ENCODE peak calls at places on chromosome X, in four cellular contexts. C is A172, D is lower leg skin, L is NAMALWA. U is an unnamed sample.
A peak's percentile ranks its signal among the peaks of the same experiment; 100 is the strongest.

GRCh38 chrX:34874763-34875162 is 67.8 kb upstream of the FAM47B start:
- DNase-seq in C (no peak), D (no peak), L (no peak), U (no peak)

GRCh38 chrX:153438522-153438921 is 7.3 kb downstream of the TREX2 start:
- DNase-seq in C (no peak), D (no peak), L (peak; percentile 13), U (peak; percentile 11)

GRCh38 chrX:78118628-78119027 is 14.6 kb downstream of the PGK1 start:
- DNase-seq in C (no peak), D (no peak), L (no peak), U (no peak)

GRCh38 chrX:3175659-3176438 is 134.6 kb downstream of the ARSF start:
- DNase-seq in C (peak; percentile 63), D (no peak), L (no peak), U (peak; percentile 20)

GRCh38 chrX:31423575-31424284 is 351.9 kb upstream of the FTHL17 start:
- DNase-seq in C (peak; percentile 69), D (no peak), L (peak; percentile 56), U (peak; percentile 38)

GRCh38 chrX:41559662-41560061 is 112.5 kb downstream of the NYX start:
- DNase-seq in C (peak; percentile 27), D (no peak), L (no peak), U (no peak)

GRCh38 chrX:108123591-108124366 is 32.2 kb downstream of the ATG4A start:
- DNase-seq in C (no peak), D (no peak), L (no peak), U (no peak)

GRCh38 chrX:1307626-1308340 is 28.8 kb upstream of the IL3RA start:
- DNase-seq in C (no peak), D (no peak), L (no peak), U (no peak)

GRCh38 chrX:12956704-12957541 is 18.0 kb upstream of the TMSB4X start:
- DNase-seq in C (peak; percentile 79), D (peak; percentile 68), L (peak; percentile 91), U (peak; percentile 80)

GRCh38 chrX:102067966-102068723 is 57.3 kb upstream of the TCEAL2 start:
- DNase-seq in C (peak; percentile 0), D (no peak), L (peak; percentile 27), U (no peak)

GRCh38 chrX:151870603-151871002 is 42.1 kb upstream of the MAGEA4 start:
- DNase-seq in C (peak; percentile 78), D (no peak), L (no peak), U (peak; percentile 78)

GRCh38 chrX:150980711-150981110 is 2.4 kb upstream of the HMGB3 start:
- DNase-seq in C (no peak), D (no peak), L (no peak), U (no peak)

GRCh38 chrX:121733514-121733913 is 686.1 kb downstream of the GLUD2 start:
- DNase-seq in C (peak; percentile 0), D (no peak), L (no peak), U (no peak)

GRCh38 chrX:39302838-39303237 is 501.6 kb downstream of the MID1IP1 start:
- DNase-seq in C (no peak), D (no peak), L (no peak), U (no peak)

GRCh38 chrX:65961714-65962113 is 78.2 kb downstream of the VSIG4 start:
- DNase-seq in C (no peak), D (no peak), L (no peak), U (no peak)

GRCh38 chrX:49761481-49761880 is 65.7 kb upstream of the PAGE1 start:
- DNase-seq in C (no peak), D (no peak), L (peak; percentile 37), U (no peak)

GRCh38 chrX:42803320-42803719 is 25.4 kb upstream of the PPP1R2C start:
- DNase-seq in C (no peak), D (no peak), L (no peak), U (peak; percentile 2)

GRCh38 chrX:153649178-153649914 is 2.3 kb downstream of the DUSP9 start:
- DNase-seq in C (peak; percentile 39), D (no peak), L (peak; percentile 51), U (no peak)

GRCh38 chrX:44203791-44204190 is 139.7 kb downstream of the EFHC2 start:
- DNase-seq in C (no peak), D (no peak), L (peak; percentile 7), U (no peak)

GRCh38 chrX:129549124-129549523 is 9.1 kb downstream of the OCRL start:
- DNase-seq in C (no peak), D (no peak), L (no peak), U (no peak)

GRCh38 chrX:145609951-145610511 is 207.6 kb upstream of the SLITRK2 start:
- DNase-seq in C (peak; percentile 93), D (no peak), L (no peak), U (peak; percentile 89)

GRCh38 chrX:78104447-78105176 is 564 bp downstream of the PGK1 start:
- DNase-seq in C (peak; percentile 42), D (peak; percentile 90), L (peak; percentile 71), U (peak; percentile 32)

GRCh38 chrX:10545882-10546281 is 74.5 kb downstream of the MID1 start:
- DNase-seq in C (no peak), D (no peak), L (no peak), U (no peak)

GRCh38 chrX:134542485-134542884 is 82.5 kb downstream of the HPRT1 start:
- DNase-seq in C (no peak), D (no peak), L (no peak), U (peak; percentile 45)

GRCh38 chrX:7068939-7069367 is 78.6 kb upstream of the STS start:
- DNase-seq in C (no peak), D (no peak), L (peak; percentile 31), U (no peak)

GRCh38 chrX:79107891-79108718 is 36.4 kb upstream of the GPR174 start:
- DNase-seq in C (no peak), D (no peak), L (peak; percentile 26), U (no peak)

GRCh38 chrX:21369613-21370012 is 4.6 kb upstream of the CNKSR2 start:
- DNase-seq in C (no peak), D (no peak), L (no peak), U (no peak)

GRCh38 chrX:101744085-101744484 is 84.4 kb upstream of the ARMCX2 start:
- DNase-seq in C (no peak), D (no peak), L (no peak), U (no peak)

GRCh38 chrX:45765281-45765680 is 564.6 kb upstream of the DIPK2B start:
- DNase-seq in C (no peak), D (no peak), L (no peak), U (peak; percentile 54)

GRCh38 chrX:2705461-2705860 is 14.4 kb downstream of the CD99 start:
- DNase-seq in C (no peak), D (no peak), L (no peak), U (no peak)

GRCh38 chrX:125894947-125895346 is 271.1 kb downstream of the DCAF12L2 start:
- DNase-seq in C (no peak), D (no peak), L (no peak), U (peak; percentile 1)

GRCh38 chrX:2540426-2540942 is 39.7 kb upstream of the DHRSX start:
- DNase-seq in C (peak; percentile 65), D (no peak), L (no peak), U (peak; percentile 10)